ENCODE peak calls at places on chromosome 2, in six cellular contexts. A is activated CD8-positive, alpha-beta T cell treated with anti-CD3 and anti-CD28 coated beads, Interleukin-2, amount 10 ng/mL, durations not matched to agents 7 days and 5 days; L is GM12865; Y is activated T-helper 1 cell treated with anti-CD3 and anti-CD28 coated beads, Interleukin-2, amount 50 U/mL, for 16 hours; C is EL; B is 8988T. S is an unnamed sample.

GRCh38 chr2:188870289-188870688 is 103.9 kb upstream of the COL3A1 start:
- DNase-seq in A (no peak), L (no peak), Y (no peak), C (peak), B (no peak), S (no peak)

GRCh38 chr2:9384521-9384920 is 38.8 kb downstream of the ITGB1BP1 start:
- DNase-seq in A (no peak), L (no peak), Y (no peak), C (no peak), B (no peak), S (no peak)

GRCh38 chr2:224449212-224450147 is 47.6 kb upstream of the FAM124B start:
- DNase-seq in A (peak), L (peak), Y (no peak), C (peak), B (no peak), S (no peak)

GRCh38 chr2:120947982-120948661 is 212.5 kb downstream of the GLI2 start:
- DNase-seq in A (no peak), L (no peak), Y (no peak), C (no peak), B (no peak), S (no peak)

GRCh38 chr2:200377774-200378336 is 71.4 kb downstream of the SPATS2L start:
- DNase-seq in A (no peak), L (no peak), Y (no peak), C (no peak), B (no peak), S (no peak)

GRCh38 chr2:226661789-226662545 is 137.7 kb downstream of the IRS1 start:
- DNase-seq in A (no peak), L (no peak), Y (no peak), C (peak), B (peak), S (no peak)

GRCh38 chr2:129757915-129758421 is 221.5 kb upstream of the RAB6C start:
- DNase-seq in A (no peak), L (no peak), Y (no peak), C (no peak), B (no peak), S (no peak)

GRCh38 chr2:112701092-112701491 is 19.7 kb upstream of the NT5DC4 start:
- DNase-seq in A (no peak), L (no peak), Y (no peak), C (no peak), B (no peak), S (no peak)